ENCODE peak calls at places on chromosomes 13 and 19, in eight cellular contexts. One of them, this sample, is unnamed.

GRCh38 chr13:93249259-93249917 is 22.8 kb downstream of the GPC6 start:
- DNase-seq in tibial nerve: no peak
- DNase-seq in heart left ventricle: no peak
- DNase-seq in ovary: no peak
- DNase-seq in Panc1: no peak
- DNase-seq in left ventricle myocardium inferior: no peak
- DNase-seq in progenitor cell of endocrine pancreas: no peak
- DNase-seq in breast epithelium: no peak
- DNase-seq in this sample: no peak

GRCh38 chr13:51681037-51681678 is 96.9 kb downstream of the WDFY2 start:
- DNase-seq in tibial nerve: no peak
- DNase-seq in heart left ventricle: no peak
- DNase-seq in ovary: no peak
- DNase-seq in Panc1: peak
- DNase-seq in left ventricle myocardium inferior: no peak
- DNase-seq in progenitor cell of endocrine pancreas: no peak
- DNase-seq in breast epithelium: no peak
- DNase-seq in this sample: no peak

GRCh38 chr13:77502104-77502720 is 33.3 kb upstream of the SCEL start:
- DNase-seq in tibial nerve: no peak
- DNase-seq in heart left ventricle: no peak
- DNase-seq in ovary: no peak
- DNase-seq in Panc1: no peak
- DNase-seq in left ventricle myocardium inferior: no peak
- DNase-seq in progenitor cell of endocrine pancreas: no peak
- DNase-seq in breast epithelium: no peak
- DNase-seq in this sample: no peak

GRCh38 chr19:8526345-8527062 is 12.5 kb upstream of the ZNF414 start:
- DNase-seq in tibial nerve: peak
- DNase-seq in heart left ventricle: peak
- DNase-seq in ovary: peak
- DNase-seq in Panc1: no peak
- DNase-seq in left ventricle myocardium inferior: peak
- DNase-seq in progenitor cell of endocrine pancreas: peak
- DNase-seq in breast epithelium: peak
- DNase-seq in this sample: peak

GRCh38 chr13:53137777-53138176 is 109.2 kb downstream of the OLFM4 start:
- DNase-seq in tibial nerve: peak
- DNase-seq in heart left ventricle: no peak
- DNase-seq in ovary: peak
- DNase-seq in Panc1: no peak
- DNase-seq in left ventricle myocardium inferior: no peak
- DNase-seq in progenitor cell of endocrine pancreas: no peak
- DNase-seq in breast epithelium: no peak
- DNase-seq in this sample: no peak

GRCh38 chr13:108944760-108945159 is 315.3 kb downstream of the MYO16 start:
- DNase-seq in tibial nerve: no peak
- DNase-seq in heart left ventricle: no peak
- DNase-seq in ovary: no peak
- DNase-seq in Panc1: no peak
- DNase-seq in left ventricle myocardium inferior: no peak
- DNase-seq in progenitor cell of endocrine pancreas: no peak
- DNase-seq in breast epithelium: no peak
- DNase-seq in this sample: no peak

GRCh38 chr19:12779162-12779993 is 4.0 kb upstream of the HOOK2 start:
- DNase-seq in tibial nerve: no peak
- DNase-seq in heart left ventricle: peak
- DNase-seq in ovary: peak
- DNase-seq in Panc1: no peak
- DNase-seq in left ventricle myocardium inferior: peak
- DNase-seq in progenitor cell of endocrine pancreas: no peak
- DNase-seq in breast epithelium: no peak
- DNase-seq in this sample: no peak

GRCh38 chr19:7177926-7178325 is 108.4 kb downstream of the ZNF557 start:
- DNase-seq in tibial nerve: no peak
- DNase-seq in heart left ventricle: no peak
- DNase-seq in ovary: no peak
- DNase-seq in Panc1: no peak
- DNase-seq in left ventricle myocardium inferior: no peak
- DNase-seq in progenitor cell of endocrine pancreas: no peak
- DNase-seq in breast epithelium: no peak
- DNase-seq in this sample: no peak

GRCh38 chr19:51194527-51195315 is 30.2 kb upstream of the CD33 start:
- DNase-seq in tibial nerve: no peak
- DNase-seq in heart left ventricle: no peak
- DNase-seq in ovary: no peak
- DNase-seq in Panc1: no peak
- DNase-seq in left ventricle myocardium inferior: no peak
- DNase-seq in progenitor cell of endocrine pancreas: no peak
- DNase-seq in breast epithelium: no peak
- DNase-seq in this sample: no peak

GRCh38 chr19:50702870-50703829 is 16.5 kb downstream of the SHANK1 start:
- DNase-seq in tibial nerve: no peak
- DNase-seq in heart left ventricle: no peak
- DNase-seq in ovary: no peak
- DNase-seq in Panc1: no peak
- DNase-seq in left ventricle myocardium inferior: no peak
- DNase-seq in progenitor cell of endocrine pancreas: no peak
- DNase-seq in breast epithelium: no peak
- DNase-seq in this sample: no peak

GRCh38 chr13:83895994-83896580 is 13.8 kb upstream of the SLITRK1 start:
- DNase-seq in tibial nerve: no peak
- DNase-seq in heart left ventricle: no peak
- DNase-seq in ovary: no peak
- DNase-seq in Panc1: no peak
- DNase-seq in left ventricle myocardium inferior: no peak
- DNase-seq in progenitor cell of endocrine pancreas: no peak
- DNase-seq in breast epithelium: no peak
- DNase-seq in this sample: no peak

GRCh38 chr19:10122066-10122465 is 2.4 kb upstream of the EIF3G start:
- DNase-seq in tibial nerve: no peak
- DNase-seq in heart left ventricle: no peak
- DNase-seq in ovary: peak
- DNase-seq in Panc1: no peak
- DNase-seq in left ventricle myocardium inferior: no peak
- DNase-seq in progenitor cell of endocrine pancreas: no peak
- DNase-seq in breast epithelium: no peak
- DNase-seq in this sample: no peak

GRCh38 chr13:102948006-102948405 is 102.2 kb downstream of the ERCC5 start:
- DNase-seq in tibial nerve: peak
- DNase-seq in heart left ventricle: no peak
- DNase-seq in ovary: no peak
- DNase-seq in Panc1: no peak
- DNase-seq in left ventricle myocardium inferior: no peak
- DNase-seq in progenitor cell of endocrine pancreas: no peak
- DNase-seq in breast epithelium: no peak
- DNase-seq in this sample: no peak

GRCh38 chr19:10593820-10594637 is 6.9 kb upstream of the AP1M2 start:
- DNase-seq in tibial nerve: peak
- DNase-seq in heart left ventricle: no peak
- DNase-seq in ovary: peak
- DNase-seq in Panc1: no peak
- DNase-seq in left ventricle myocardium inferior: no peak
- DNase-seq in progenitor cell of endocrine pancreas: no peak
- DNase-seq in breast epithelium: peak
- DNase-seq in this sample: no peak

DNA sequence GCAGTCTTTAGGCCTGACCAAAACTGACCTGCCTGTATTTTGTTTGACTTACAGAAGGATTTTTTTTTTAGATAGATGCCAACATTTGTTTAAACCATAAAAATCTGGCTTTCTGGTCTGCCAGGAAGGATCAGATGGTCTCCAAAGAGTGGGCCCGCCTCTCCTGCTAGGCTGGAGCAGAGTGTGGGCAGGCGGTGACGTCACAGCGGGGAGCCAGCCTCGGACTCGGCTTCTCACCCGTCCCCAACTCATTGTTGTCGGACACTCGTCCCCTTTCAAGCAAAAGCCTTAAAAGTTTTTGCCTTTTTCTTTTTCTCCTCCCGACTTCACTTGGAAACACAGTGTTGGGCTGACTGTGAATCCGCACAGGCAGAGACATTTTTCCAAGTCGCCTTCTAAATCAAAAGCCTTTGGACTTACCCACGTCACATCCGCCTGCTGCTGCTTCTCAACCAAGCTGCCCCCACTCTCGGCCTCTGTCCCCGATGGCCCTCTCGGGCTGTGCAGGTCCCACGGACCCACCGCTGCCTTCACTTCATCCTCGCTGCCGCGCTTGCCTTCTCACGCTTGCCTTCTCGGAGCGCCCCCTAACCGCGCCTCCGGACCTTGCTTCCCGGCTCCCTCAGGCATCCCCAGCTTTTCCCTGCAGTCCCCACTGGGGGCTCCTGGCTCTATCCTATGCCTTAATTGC is 4.1 kb upstream of the ZNF135 start:
- DNase-seq in tibial nerve: no peak
- DNase-seq in heart left ventricle: peak
- DNase-seq in ovary: peak
- DNase-seq in Panc1: no peak
- DNase-seq in left ventricle myocardium inferior: peak
- DNase-seq in progenitor cell of endocrine pancreas: no peak
- DNase-seq in breast epithelium: peak
- DNase-seq in this sample: no peak
- TF ChIP-seq CTCF in tibial nerve: no peak
- TF ChIP-seq CTCF in heart left ventricle: peak
- TF ChIP-seq CTCF in ovary: no peak
- TF ChIP-seq CTCF in Panc1: no peak
- TF ChIP-seq CTCF in left ventricle myocardium inferior: peak
- TF ChIP-seq CTCF in progenitor cell of endocrine pancreas: no peak
- TF ChIP-seq CTCF in breast epithelium: no peak
- TF ChIP-seq CTCF in this sample: no peak

GRCh38 chr13:48160879-48161278 is 66.0 kb upstream of the MED4 start:
- DNase-seq in tibial nerve: peak
- DNase-seq in heart left ventricle: peak
- DNase-seq in ovary: no peak
- DNase-seq in Panc1: no peak
- DNase-seq in left ventricle myocardium inferior: peak
- DNase-seq in progenitor cell of endocrine pancreas: no peak
- DNase-seq in breast epithelium: no peak
- DNase-seq in this sample: no peak

GRCh38 chr13:48159436-48160225 is 64.7 kb upstream of the MED4 start:
- DNase-seq in tibial nerve: no peak
- DNase-seq in heart left ventricle: no peak
- DNase-seq in ovary: no peak
- DNase-seq in Panc1: no peak
- DNase-seq in left ventricle myocardium inferior: no peak
- DNase-seq in progenitor cell of endocrine pancreas: no peak
- DNase-seq in breast epithelium: no peak
- DNase-seq in this sample: no peak

GRCh38 chr13:48163066-48163465 is 68.2 kb upstream of the MED4 start:
- DNase-seq in tibial nerve: no peak
- DNase-seq in heart left ventricle: no peak
- DNase-seq in ovary: no peak
- DNase-seq in Panc1: no peak
- DNase-seq in left ventricle myocardium inferior: no peak
- DNase-seq in progenitor cell of endocrine pancreas: no peak
- DNase-seq in breast epithelium: no peak
- DNase-seq in this sample: no peak

GRCh38 chr13:48162182-48162581 is 67.3 kb upstream of the MED4 start:
- DNase-seq in tibial nerve: no peak
- DNase-seq in heart left ventricle: no peak
- DNase-seq in ovary: no peak
- DNase-seq in Panc1: no peak
- DNase-seq in left ventricle myocardium inferior: no peak
- DNase-seq in progenitor cell of endocrine pancreas: no peak
- DNase-seq in breast epithelium: no peak
- DNase-seq in this sample: no peak

GRCh38 chr13:48161530-48162179 is 66.8 kb upstream of the MED4 start:
- DNase-seq in tibial nerve: peak
- DNase-seq in heart left ventricle: peak
- DNase-seq in ovary: peak
- DNase-seq in Panc1: no peak
- DNase-seq in left ventricle myocardium inferior: peak
- DNase-seq in progenitor cell of endocrine pancreas: no peak
- DNase-seq in breast epithelium: no peak
- DNase-seq in this sample: no peak
- TF ChIP-seq CTCF in tibial nerve: no peak
- TF ChIP-seq CTCF in heart left ventricle: no peak
- TF ChIP-seq CTCF in ovary: no peak
- TF ChIP-seq CTCF in Panc1: no peak
- TF ChIP-seq CTCF in left ventricle myocardium inferior: no peak
- TF ChIP-seq CTCF in progenitor cell of endocrine pancreas: no peak
- TF ChIP-seq CTCF in breast epithelium: no peak
- TF ChIP-seq CTCF in this sample: no peak

GRCh38 chr13:101291216-101291615 is 125.1 kb downstream of the NALCN start:
- DNase-seq in tibial nerve: no peak
- DNase-seq in heart left ventricle: no peak
- DNase-seq in ovary: no peak
- DNase-seq in Panc1: no peak
- DNase-seq in left ventricle myocardium inferior: no peak
- DNase-seq in progenitor cell of endocrine pancreas: no peak
- DNase-seq in breast epithelium: no peak
- DNase-seq in this sample: no peak

GRCh38 chr13:101291647-101292515 is 124.4 kb downstream of the NALCN start:
- DNase-seq in tibial nerve: no peak
- DNase-seq in heart left ventricle: no peak
- DNase-seq in ovary: no peak
- DNase-seq in Panc1: no peak
- DNase-seq in left ventricle myocardium inferior: no peak
- DNase-seq in progenitor cell of endocrine pancreas: no peak
- DNase-seq in breast epithelium: no peak
- DNase-seq in this sample: no peak

GRCh38 chr13:101283782-101284181 is 132.5 kb downstream of the NALCN start:
- DNase-seq in tibial nerve: no peak
- DNase-seq in heart left ventricle: no peak
- DNase-seq in ovary: no peak
- DNase-seq in Panc1: no peak
- DNase-seq in left ventricle myocardium inferior: no peak
- DNase-seq in progenitor cell of endocrine pancreas: no peak
- DNase-seq in breast epithelium: no peak
- DNase-seq in this sample: no peak

GRCh38 chr13:101292711-101293110 is 123.6 kb downstream of the NALCN start:
- DNase-seq in tibial nerve: no peak
- DNase-seq in heart left ventricle: no peak
- DNase-seq in ovary: no peak
- DNase-seq in Panc1: no peak
- DNase-seq in left ventricle myocardium inferior: no peak
- DNase-seq in progenitor cell of endocrine pancreas: no peak
- DNase-seq in breast epithelium: no peak
- DNase-seq in this sample: no peak

GRCh38 chr13:101289764-101290163 is 126.5 kb downstream of the NALCN start:
- DNase-seq in tibial nerve: no peak
- DNase-seq in heart left ventricle: no peak
- DNase-seq in ovary: no peak
- DNase-seq in Panc1: no peak
- DNase-seq in left ventricle myocardium inferior: no peak
- DNase-seq in progenitor cell of endocrine pancreas: peak
- DNase-seq in breast epithelium: no peak
- DNase-seq in this sample: no peak
- TF ChIP-seq CTCF in tibial nerve: no peak
- TF ChIP-seq CTCF in heart left ventricle: no peak
- TF ChIP-seq CTCF in ovary: no peak
- TF ChIP-seq CTCF in Panc1: no peak
- TF ChIP-seq CTCF in left ventricle myocardium inferior: no peak
- TF ChIP-seq CTCF in progenitor cell of endocrine pancreas: no peak
- TF ChIP-seq CTCF in breast epithelium: no peak
- TF ChIP-seq CTCF in this sample: no peak

GRCh38 chr13:25503856-25504255 is 132.1 kb downstream of the ATP8A2 start:
- DNase-seq in tibial nerve: no peak
- DNase-seq in heart left ventricle: no peak
- DNase-seq in ovary: no peak
- DNase-seq in Panc1: no peak
- DNase-seq in left ventricle myocardium inferior: no peak
- DNase-seq in progenitor cell of endocrine pancreas: no peak
- DNase-seq in breast epithelium: no peak
- DNase-seq in this sample: no peak

GRCh38 chr13:25501231-25501630 is 129.5 kb downstream of the ATP8A2 start:
- DNase-seq in tibial nerve: no peak
- DNase-seq in heart left ventricle: no peak
- DNase-seq in ovary: no peak
- DNase-seq in Panc1: no peak
- DNase-seq in left ventricle myocardium inferior: no peak
- DNase-seq in progenitor cell of endocrine pancreas: no peak
- DNase-seq in breast epithelium: no peak
- DNase-seq in this sample: no peak

GRCh38 chr13:25502551-25502950 is 130.8 kb downstream of the ATP8A2 start:
- DNase-seq in tibial nerve: no peak
- DNase-seq in heart left ventricle: no peak
- DNase-seq in ovary: no peak
- DNase-seq in Panc1: no peak
- DNase-seq in left ventricle myocardium inferior: no peak
- DNase-seq in progenitor cell of endocrine pancreas: no peak
- DNase-seq in breast epithelium: no peak
- DNase-seq in this sample: no peak
- TF ChIP-seq CTCF in tibial nerve: no peak
- TF ChIP-seq CTCF in heart left ventricle: no peak
- TF ChIP-seq CTCF in ovary: no peak
- TF ChIP-seq CTCF in Panc1: no peak
- TF ChIP-seq CTCF in left ventricle myocardium inferior: no peak
- TF ChIP-seq CTCF in progenitor cell of endocrine pancreas: no peak
- TF ChIP-seq CTCF in breast epithelium: no peak
- TF ChIP-seq CTCF in this sample: no peak